ENCODE peak calls at places on chromosomes 7 and 10, in five cellular contexts. N is neuronal stem cell, G is IMR-90, X is trophoblast cell, D is H1. R is an unnamed sample.

GRCh38 chr7:133807610-133808543 is 319.3 kb upstream of the LRGUK start:
- DNase-seq in X (no peak), G (no peak), N (no peak), D (no peak), R (no peak)

GRCh38 chr10:43585981-43586738 is 11.7 kb upstream of the ZNF239 start:
- DNase-seq in N (no peak), G (no peak), X (no peak), D (no peak), R (no peak)

GRCh38 chr7:124856299-124856888 is 73.2 kb downstream of the POT1 start:
- DNase-seq in D (no peak), X (peak; percentile 86), G (peak; percentile 61), N (peak; percentile 9), R (peak; percentile 59)

GRCh38 chr7:123716877-123717276 is 31.9 kb downstream of the WASL start:
- DNase-seq in G (no peak), X (no peak), N (no peak), D (no peak), R (no peak)

GRCh38 chr7:80334185-80334584 is 177.7 kb downstream of the GNAT3 start:
- DNase-seq in X (no peak), G (no peak), D (no peak), N (no peak), R (peak; percentile 38)

GRCh38 chr7:33591481-33591880 is 313.9 kb upstream of the BMPER start:
- DNase-seq in N (no peak), D (no peak), X (no peak), G (peak; percentile 25), R (no peak)

GRCh38 chr10:43068136-43068395 is 8.8 kb upstream of the RET start:
- DNase-seq in X (no peak), N (no peak), D (no peak), G (no peak), R (no peak)

GRCh38 chr7:74476546-74477095 is 22.9 kb downstream of the GTF2IRD1 start:
- DNase-seq in X (no peak), N (no peak), G (no peak), D (no peak), R (no peak)

GRCh38 chr7:156929789-156930539 is 19.5 kb upstream of the NOM1 start:
- DNase-seq in G (no peak), N (no peak), D (no peak), X (no peak), R (no peak)

GRCh38 chr7:40162516-40162915 is 27.7 kb downstream of the SUGCT start:
- DNase-seq in D (no peak), G (peak; percentile 8), X (peak; percentile 72), N (no peak), R (no peak)

GRCh38 chr7:151315038-151315655 is 26.5 kb upstream of the NUB1 start:
- DNase-seq in D (peak; percentile 87), G (peak; percentile 65), X (peak; percentile 90), N (peak; percentile 72), R (peak; percentile 62)

GRCh38 chr10:15168296-15168780 is at the start of gene NMT2:
- DNase-seq in X (peak; percentile 88), G (no peak), N (peak; percentile 91), D (peak; percentile 85), R (peak; percentile 87)

GRCh38 chr7:101913247-101913721 is 95.9 kb downstream of the CUX1 start:
- DNase-seq in X (no peak), D (no peak), G (no peak), N (no peak), R (no peak)

GRCh38 chr10:63115732-63116383 is 17.3 kb upstream of the NRBF2 start:
- DNase-seq in X (peak; percentile 86), G (peak; percentile 75), D (no peak), N (peak; percentile 53), R (peak; percentile 74)

GRCh38 chr10:119118231-119118630 is 14.3 kb downstream of the DENND10 start:
- DNase-seq in G (no peak), D (no peak), N (no peak), X (no peak), R (no peak)

GRCh38 chr10:86105640-86106039 is 261.0 kb downstream of the GRID1 start:
- DNase-seq in D (no peak), N (no peak), X (no peak), G (no peak), R (no peak)

GRCh38 chr7:105674200-105675030 is 93.1 kb upstream of the EFCAB10 start:
- DNase-seq in D (no peak), G (no peak), X (no peak), N (no peak), R (no peak)

GRCh38 chr7:13875496-13876074 is 113.9 kb downstream of the ETV1 start:
- DNase-seq in D (no peak), G (no peak), X (no peak), N (no peak), R (no peak)

GRCh38 chr10:132955479-132955878 is 13.1 kb upstream of the CFAP46 start:
- DNase-seq in X (no peak), G (no peak), N (no peak), D (no peak), R (no peak)

GRCh38 chr7:74193913-74194312 is 15.9 kb upstream of the LAT2 start:
- DNase-seq in X (no peak), D (no peak), N (no peak), G (no peak), R (no peak)

GRCh38 chr7:115851291-115851690 is 179.3 kb downstream of the TFEC start:
- DNase-seq in N (peak; percentile 27), X (peak; percentile 79), D (no peak), G (peak; percentile 73), R (peak; percentile 54)

GRCh38 chr10:50552308-50552707 is 71.4 kb downstream of the SGMS1 start:
- DNase-seq in X (peak; percentile 44), G (peak; percentile 96), N (no peak), D (no peak), R (peak; percentile 77)

GRCh38 chr7:148276291-148277041 is 314.1 kb upstream of the C7orf33 start:
- DNase-seq in N (no peak), D (no peak), G (no peak), X (peak; percentile 56), R (no peak)

GRCh38 chr10:24503627-24504320 is 219.9 kb downstream of the ARHGAP21 start:
- DNase-seq in G (peak; percentile 90), D (peak; percentile 77), N (peak; percentile 37), X (peak; percentile 80), R (peak; percentile 53)

GRCh38 chr7:68613405-68613804 is 984.9 kb upstream of the AUTS2 start:
- DNase-seq in N (peak; percentile 12), X (no peak), G (no peak), D (no peak), R (no peak)

GRCh38 chr10:75071756-75072155 is 39.7 kb upstream of the SAMD8 start:
- DNase-seq in X (no peak), G (no peak), D (no peak), N (no peak), R (no peak)

GRCh38 chr10:46229144-46229563 is 57.6 kb upstream of the ANTXRL start:
- DNase-seq in X (peak; percentile 51), D (peak; percentile 86), N (peak; percentile 47), G (no peak), R (peak; percentile 18)

GRCh38 chr7:137395425-137395824 is 51.9 kb upstream of the PTN start:
- DNase-seq in N (no peak), X (no peak), G (no peak), D (no peak), R (no peak)

GRCh38 chr10:123014772-123015171 is 6.0 kb downstream of the ACADSB start:
- DNase-seq in D (no peak), X (no peak), G (no peak), N (no peak), R (no peak)

GRCh38 chr10:43060291-43060690 is 16.6 kb upstream of the RET start:
- DNase-seq in X (no peak), D (no peak), N (no peak), G (no peak), R (no peak)

GRCh38 chr7:150997817-150998216 is 7.0 kb downstream of the NOS3 start:
- DNase-seq in D (no peak), X (no peak), N (no peak), G (no peak), R (no peak)

GRCh38 chr10:91251430-91252056 is 31.1 kb downstream of the PCGF5 start:
- DNase-seq in X (peak; percentile 80), D (no peak), G (peak; percentile 62), N (peak; percentile 39), R (peak; percentile 69)

GRCh38 chr7:44087914-44088838 is 5.8 kb upstream of the POLM start:
- DNase-seq in X (no peak), N (no peak), D (no peak), G (peak; percentile 81), R (no peak)

GRCh38 chr10:122140941-122141623 is 130.0 kb upstream of the BTBD16 start:
- DNase-seq in N (no peak), G (peak; percentile 94), D (no peak), X (peak; percentile 5), R (peak; percentile 96)

GRCh38 chr7:918118-918425 is 36.4 kb downstream of the ADAP1 start:
- DNase-seq in D (no peak), G (no peak), N (no peak), X (no peak), R (no peak)
- H3K36me3 ChIP-seq in D (no peaks in the 10 kb centered on the region), G (no peaks in the 10 kb centered on the region), N (no peaks in the 10 kb centered on the region), X (no peaks in the 10 kb centered on the region), R (no peaks in the 10 kb centered on the region)

GRCh38 chr7:4383584-4383983 is 298.5 kb upstream of the FOXK1 start:
- DNase-seq in N (no peak), G (no peak), D (no peak), X (no peak), R (no peak)

DNA sequence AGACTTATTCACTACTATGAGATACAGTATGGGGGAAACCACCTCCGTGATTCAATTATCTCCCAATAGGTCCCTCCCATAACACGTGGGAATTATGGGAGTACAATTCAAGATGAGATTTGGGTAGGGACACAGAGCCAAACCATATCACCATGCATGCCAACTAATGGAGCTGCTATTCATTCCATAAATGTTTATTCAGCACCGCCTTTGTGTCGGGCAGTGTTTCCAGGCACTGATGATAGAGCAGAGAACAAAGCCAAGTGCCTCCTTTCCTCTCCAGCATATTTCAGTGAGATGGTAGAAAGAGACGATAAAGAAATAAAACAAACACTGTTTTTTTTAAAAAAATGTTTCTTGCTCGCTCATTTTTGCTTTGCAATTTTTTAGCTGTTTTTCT is 295.9 kb upstream of the FOXK1 start:
- DNase-seq in D (no peak), X (peak; percentile 2), N (no peak), G (no peak), R (no peak)
- H3K14ac ChIP-seq in D (no peak overlapping the region), X (no peak overlapping the region), N (no peak overlapping the region), G (no peak overlapping the region), R (no peak overlapping the region)

GRCh38 chr10:125159932-125160855 is at the start of gene CTBP2:
- DNase-seq in G (no peak), N (peak; percentile 51), X (peak; percentile 54), D (peak; percentile 68), R (peak; percentile 70)

GRCh38 chr10:125157473-125157865 is 2.9 kb downstream of the CTBP2 start:
- DNase-seq in N (no peak), G (no peak), D (peak; percentile 29), X (no peak), R (peak; percentile 20)

GRCh38 chr10:125156739-125157472 is 3.5 kb downstream of the CTBP2 start:
- DNase-seq in D (peak; percentile 33), N (no peak), X (no peak), G (no peak), R (no peak)

GRCh38 chr10:125159486-125159931 is 854 bp downstream of the CTBP2 start:
- DNase-seq in N (no peak), G (no peak), D (peak; percentile 48), X (peak; percentile 57), R (peak; percentile 33)

GRCh38 chr10:125158528-125159485 is 1.6 kb downstream of the CTBP2 start:
- DNase-seq in D (peak; percentile 35), N (no peak), G (peak; percentile 54), X (peak; percentile 58), R (peak; percentile 78)
- H2BK120ac ChIP-seq in D (no peak overlapping the region), N (no peak overlapping the region), G (no peak overlapping the region), X (peak overlapping the region; percentile 96), R (peak overlapping the region; percentile 99)

GRCh38 chr10:87767253-87767652 is 50.8 kb downstream of the ATAD1 start:
- DNase-seq in N (no peak), X (no peak), G (peak; percentile 47), D (no peak), R (no peak)
- H3K36me3 ChIP-seq in N (peaks cover 83% of the 10 kb centered on the region), X (peaks cover 7% of the 10 kb centered on the region), G (peaks cover 16% of the 10 kb centered on the region), D (peaks cover 8% of the 10 kb centered on the region), R (peaks cover 10% of the 10 kb centered on the region)

R was measured in mesenchymal stem cell.